ENCODE peak calls at places on chromosomes 2 and 18, in seven cellular contexts. One of them, this sample, is unnamed.
A peak's percentile ranks its signal among the peaks of the same experiment; 100 is the strongest.

GRCh38 chr2:5695641-5696350 is 3.6 kb downstream of the SOX11 start:
- DNase-seq in LHCN-M2: peak; percentile 80
- DNase-seq in T1000: peak; percentile 44
- DNase-seq in NCI-H2029: no peak
- DNase-seq in activated naive CD8-positive, alpha-beta T cell treated with anti-CD3 and anti-CD28 coated beads, Interleukin-2, amount 50 U/mL, for 24 hours: no peak
- DNase-seq in stimulated activated CD4-positive, alpha-beta T cell treated with anti-CD3 and anti-CD28 coated beads, TNF-alpha, amount 100 ng/mL, for 1 hour: no peak
- DNase-seq in body of pancreas: no peak
- DNase-seq in this sample: no peak

GRCh38 chr18:76450452-76450851 is 44.6 kb downstream of the ZNF516 start:
- DNase-seq in stimulated activated CD4-positive, alpha-beta T cell treated with anti-CD3 and anti-CD28 coated beads, TNF-alpha, amount 100 ng/mL, for 1 hour: no peak
- DNase-seq in activated naive CD8-positive, alpha-beta T cell treated with anti-CD3 and anti-CD28 coated beads, Interleukin-2, amount 50 U/mL, for 24 hours: no peak
- DNase-seq in T1000: no peak
- DNase-seq in body of pancreas: no peak
- DNase-seq in LHCN-M2: peak; percentile 33
- DNase-seq in NCI-H2029: no peak
- DNase-seq in this sample: no peak

GRCh38 chr2:10961490-10961875 is 49.7 kb downstream of the KCNF1 start:
- DNase-seq in stimulated activated CD4-positive, alpha-beta T cell treated with anti-CD3 and anti-CD28 coated beads, TNF-alpha, amount 100 ng/mL, for 1 hour: no peak
- DNase-seq in LHCN-M2: no peak
- DNase-seq in body of pancreas: no peak
- DNase-seq in activated naive CD8-positive, alpha-beta T cell treated with anti-CD3 and anti-CD28 coated beads, Interleukin-2, amount 50 U/mL, for 24 hours: no peak
- DNase-seq in T1000: no peak
- DNase-seq in NCI-H2029: no peak
- DNase-seq in this sample: no peak

GRCh38 chr18:23311346-23312103 is 141.6 kb upstream of the RIOK3 start:
- DNase-seq in T1000: peak; percentile 43
- DNase-seq in LHCN-M2: peak; percentile 71
- DNase-seq in body of pancreas: peak; percentile 26
- DNase-seq in activated naive CD8-positive, alpha-beta T cell treated with anti-CD3 and anti-CD28 coated beads, Interleukin-2, amount 50 U/mL, for 24 hours: no peak
- DNase-seq in NCI-H2029: no peak
- DNase-seq in stimulated activated CD4-positive, alpha-beta T cell treated with anti-CD3 and anti-CD28 coated beads, TNF-alpha, amount 100 ng/mL, for 1 hour: no peak
- DNase-seq in this sample: no peak

GRCh38 chr2:239060676-239061075 is 212.8 kb downstream of the TWIST2 start:
- DNase-seq in T1000: no peak
- DNase-seq in activated naive CD8-positive, alpha-beta T cell treated with anti-CD3 and anti-CD28 coated beads, Interleukin-2, amount 50 U/mL, for 24 hours: no peak
- DNase-seq in NCI-H2029: no peak
- DNase-seq in body of pancreas: no peak
- DNase-seq in stimulated activated CD4-positive, alpha-beta T cell treated with anti-CD3 and anti-CD28 coated beads, TNF-alpha, amount 100 ng/mL, for 1 hour: no peak
- DNase-seq in LHCN-M2: no peak
- DNase-seq in this sample: no peak

GRCh38 chr2:168541887-168542286 is 85.8 kb downstream of the CERS6 start:
- DNase-seq in body of pancreas: no peak
- DNase-seq in stimulated activated CD4-positive, alpha-beta T cell treated with anti-CD3 and anti-CD28 coated beads, TNF-alpha, amount 100 ng/mL, for 1 hour: no peak
- DNase-seq in LHCN-M2: no peak
- DNase-seq in T1000: no peak
- DNase-seq in NCI-H2029: no peak
- DNase-seq in activated naive CD8-positive, alpha-beta T cell treated with anti-CD3 and anti-CD28 coated beads, Interleukin-2, amount 50 U/mL, for 24 hours: no peak
- DNase-seq in this sample: no peak

GRCh38 chr2:5111581-5111980 is 580.6 kb upstream of the SOX11 start:
- DNase-seq in stimulated activated CD4-positive, alpha-beta T cell treated with anti-CD3 and anti-CD28 coated beads, TNF-alpha, amount 100 ng/mL, for 1 hour: no peak
- DNase-seq in T1000: no peak
- DNase-seq in activated naive CD8-positive, alpha-beta T cell treated with anti-CD3 and anti-CD28 coated beads, Interleukin-2, amount 50 U/mL, for 24 hours: no peak
- DNase-seq in body of pancreas: no peak
- DNase-seq in LHCN-M2: no peak
- DNase-seq in NCI-H2029: peak; percentile 73
- DNase-seq in this sample: no peak

GRCh38 chr2:238875161-238875530 is 27.3 kb downstream of the TWIST2 start:
- DNase-seq in LHCN-M2: peak; percentile 37
- DNase-seq in stimulated activated CD4-positive, alpha-beta T cell treated with anti-CD3 and anti-CD28 coated beads, TNF-alpha, amount 100 ng/mL, for 1 hour: no peak
- DNase-seq in T1000: no peak
- DNase-seq in activated naive CD8-positive, alpha-beta T cell treated with anti-CD3 and anti-CD28 coated beads, Interleukin-2, amount 50 U/mL, for 24 hours: no peak
- DNase-seq in NCI-H2029: no peak
- DNase-seq in body of pancreas: no peak
- DNase-seq in this sample: no peak

GRCh38 chr2:232687382-232688160 is 9.6 kb upstream of the GIGYF2 start:
- DNase-seq in T1000: no peak
- DNase-seq in LHCN-M2: peak; percentile 80
- DNase-seq in stimulated activated CD4-positive, alpha-beta T cell treated with anti-CD3 and anti-CD28 coated beads, TNF-alpha, amount 100 ng/mL, for 1 hour: no peak
- DNase-seq in body of pancreas: no peak
- DNase-seq in NCI-H2029: no peak
- DNase-seq in activated naive CD8-positive, alpha-beta T cell treated with anti-CD3 and anti-CD28 coated beads, Interleukin-2, amount 50 U/mL, for 24 hours: no peak
- DNase-seq in this sample: no peak

GRCh38 chr18:183769-184168 is 25.4 kb downstream of the USP14 start:
- DNase-seq in activated naive CD8-positive, alpha-beta T cell treated with anti-CD3 and anti-CD28 coated beads, Interleukin-2, amount 50 U/mL, for 24 hours: no peak
- DNase-seq in NCI-H2029: no peak
- DNase-seq in body of pancreas: no peak
- DNase-seq in LHCN-M2: peak; percentile 19
- DNase-seq in stimulated activated CD4-positive, alpha-beta T cell treated with anti-CD3 and anti-CD28 coated beads, TNF-alpha, amount 100 ng/mL, for 1 hour: no peak
- DNase-seq in T1000: no peak
- DNase-seq in this sample: no peak

GRCh38 chr2:137951606-137952005 is 12.7 kb upstream of the HNMT start:
- DNase-seq in NCI-H2029: no peak
- DNase-seq in body of pancreas: no peak
- DNase-seq in T1000: no peak
- DNase-seq in activated naive CD8-positive, alpha-beta T cell treated with anti-CD3 and anti-CD28 coated beads, Interleukin-2, amount 50 U/mL, for 24 hours: no peak
- DNase-seq in stimulated activated CD4-positive, alpha-beta T cell treated with anti-CD3 and anti-CD28 coated beads, TNF-alpha, amount 100 ng/mL, for 1 hour: no peak
- DNase-seq in LHCN-M2: peak; percentile 45
- DNase-seq in this sample: no peak

GRCh38 chr2:17583166-17583565 is 42.7 kb downstream of the VSNL1 start:
- DNase-seq in LHCN-M2: no peak
- DNase-seq in body of pancreas: no peak
- DNase-seq in activated naive CD8-positive, alpha-beta T cell treated with anti-CD3 and anti-CD28 coated beads, Interleukin-2, amount 50 U/mL, for 24 hours: no peak
- DNase-seq in stimulated activated CD4-positive, alpha-beta T cell treated with anti-CD3 and anti-CD28 coated beads, TNF-alpha, amount 100 ng/mL, for 1 hour: no peak
- DNase-seq in NCI-H2029: no peak
- DNase-seq in T1000: no peak
- DNase-seq in this sample: no peak

GRCh38 chr2:45494275-45494977 is 116.6 kb downstream of the SRBD1 start:
- DNase-seq in NCI-H2029: peak; percentile 39
- DNase-seq in body of pancreas: peak; percentile 15
- DNase-seq in T1000: no peak
- DNase-seq in stimulated activated CD4-positive, alpha-beta T cell treated with anti-CD3 and anti-CD28 coated beads, TNF-alpha, amount 100 ng/mL, for 1 hour: no peak
- DNase-seq in LHCN-M2: peak; percentile 83
- DNase-seq in activated naive CD8-positive, alpha-beta T cell treated with anti-CD3 and anti-CD28 coated beads, Interleukin-2, amount 50 U/mL, for 24 hours: no peak
- DNase-seq in this sample: peak; percentile 76

GRCh38 chr2:237924164-237924534 is 42.7 kb upstream of the UBE2F start:
- DNase-seq in LHCN-M2: no peak
- DNase-seq in body of pancreas: no peak
- DNase-seq in stimulated activated CD4-positive, alpha-beta T cell treated with anti-CD3 and anti-CD28 coated beads, TNF-alpha, amount 100 ng/mL, for 1 hour: no peak
- DNase-seq in T1000: no peak
- DNase-seq in NCI-H2029: no peak
- DNase-seq in activated naive CD8-positive, alpha-beta T cell treated with anti-CD3 and anti-CD28 coated beads, Interleukin-2, amount 50 U/mL, for 24 hours: no peak
- DNase-seq in this sample: no peak

GRCh38 chr2:8545676-8546318 is 136.1 kb upstream of the ID2 start:
- DNase-seq in stimulated activated CD4-positive, alpha-beta T cell treated with anti-CD3 and anti-CD28 coated beads, TNF-alpha, amount 100 ng/mL, for 1 hour: no peak
- DNase-seq in T1000: no peak
- DNase-seq in activated naive CD8-positive, alpha-beta T cell treated with anti-CD3 and anti-CD28 coated beads, Interleukin-2, amount 50 U/mL, for 24 hours: no peak
- DNase-seq in LHCN-M2: no peak
- DNase-seq in NCI-H2029: no peak
- DNase-seq in body of pancreas: peak; percentile 9
- DNase-seq in this sample: no peak

GRCh38 chr18:12005542-12006487 is 24.5 kb downstream of the IMPA2 start:
- DNase-seq in body of pancreas: peak; percentile 63
- DNase-seq in activated naive CD8-positive, alpha-beta T cell treated with anti-CD3 and anti-CD28 coated beads, Interleukin-2, amount 50 U/mL, for 24 hours: no peak
- DNase-seq in LHCN-M2: no peak
- DNase-seq in T1000: no peak
- DNase-seq in stimulated activated CD4-positive, alpha-beta T cell treated with anti-CD3 and anti-CD28 coated beads, TNF-alpha, amount 100 ng/mL, for 1 hour: no peak
- DNase-seq in NCI-H2029: no peak
- DNase-seq in this sample: no peak

GRCh38 chr2:328761-329160 is 40.9 kb upstream of the ALKAL2 start:
- DNase-seq in body of pancreas: no peak
- DNase-seq in LHCN-M2: no peak
- DNase-seq in activated naive CD8-positive, alpha-beta T cell treated with anti-CD3 and anti-CD28 coated beads, Interleukin-2, amount 50 U/mL, for 24 hours: no peak
- DNase-seq in T1000: peak; percentile 6
- DNase-seq in stimulated activated CD4-positive, alpha-beta T cell treated with anti-CD3 and anti-CD28 coated beads, TNF-alpha, amount 100 ng/mL, for 1 hour: no peak
- DNase-seq in NCI-H2029: no peak
- DNase-seq in this sample: no peak

GRCh38 chr2:236167297-236168109 is 683 bp downstream of the GBX2 start:
- DNase-seq in NCI-H2029: peak; percentile 40
- DNase-seq in activated naive CD8-positive, alpha-beta T cell treated with anti-CD3 and anti-CD28 coated beads, Interleukin-2, amount 50 U/mL, for 24 hours: no peak
- DNase-seq in T1000: peak; percentile 23
- DNase-seq in body of pancreas: no peak
- DNase-seq in LHCN-M2: peak; percentile 28
- DNase-seq in stimulated activated CD4-positive, alpha-beta T cell treated with anti-CD3 and anti-CD28 coated beads, TNF-alpha, amount 100 ng/mL, for 1 hour: no peak
- DNase-seq in this sample: peak; percentile 26

GRCh38 chr2:96923201-96923600 is 53.3 kb upstream of the SEMA4C start:
- DNase-seq in NCI-H2029: no peak
- DNase-seq in body of pancreas: no peak
- DNase-seq in stimulated activated CD4-positive, alpha-beta T cell treated with anti-CD3 and anti-CD28 coated beads, TNF-alpha, amount 100 ng/mL, for 1 hour: no peak
- DNase-seq in activated naive CD8-positive, alpha-beta T cell treated with anti-CD3 and anti-CD28 coated beads, Interleukin-2, amount 50 U/mL, for 24 hours: no peak
- DNase-seq in LHCN-M2: no peak
- DNase-seq in T1000: no peak
- DNase-seq in this sample: no peak

GRCh38 chr18:23384778-23385736 is 68.0 kb upstream of the RIOK3 start:
- DNase-seq in T1000: no peak
- DNase-seq in NCI-H2029: no peak
- DNase-seq in stimulated activated CD4-positive, alpha-beta T cell treated with anti-CD3 and anti-CD28 coated beads, TNF-alpha, amount 100 ng/mL, for 1 hour: no peak
- DNase-seq in activated naive CD8-positive, alpha-beta T cell treated with anti-CD3 and anti-CD28 coated beads, Interleukin-2, amount 50 U/mL, for 24 hours: no peak
- DNase-seq in LHCN-M2: no peak
- DNase-seq in body of pancreas: no peak
- DNase-seq in this sample: no peak

GRCh38 chr2:189412330-189412953 is 28.8 kb upstream of the WDR75 start:
- DNase-seq in stimulated activated CD4-positive, alpha-beta T cell treated with anti-CD3 and anti-CD28 coated beads, TNF-alpha, amount 100 ng/mL, for 1 hour: peak; percentile 2
- DNase-seq in activated naive CD8-positive, alpha-beta T cell treated with anti-CD3 and anti-CD28 coated beads, Interleukin-2, amount 50 U/mL, for 24 hours: peak; percentile 57
- DNase-seq in body of pancreas: peak; percentile 37
- DNase-seq in LHCN-M2: peak; percentile 71
- DNase-seq in NCI-H2029: peak; percentile 5
- DNase-seq in T1000: peak; percentile 5
- DNase-seq in this sample: peak; percentile 57

GRCh38 chr2:119006441-119006840 is 64.4 kb downstream of the MARCO start:
- DNase-seq in stimulated activated CD4-positive, alpha-beta T cell treated with anti-CD3 and anti-CD28 coated beads, TNF-alpha, amount 100 ng/mL, for 1 hour: no peak
- DNase-seq in activated naive CD8-positive, alpha-beta T cell treated with anti-CD3 and anti-CD28 coated beads, Interleukin-2, amount 50 U/mL, for 24 hours: no peak
- DNase-seq in LHCN-M2: no peak
- DNase-seq in T1000: no peak
- DNase-seq in body of pancreas: no peak
- DNase-seq in NCI-H2029: no peak
- DNase-seq in this sample: no peak

GRCh38 chr2:117997872-117998454 is 15.9 kb downstream of the CCDC93 start:
- DNase-seq in stimulated activated CD4-positive, alpha-beta T cell treated with anti-CD3 and anti-CD28 coated beads, TNF-alpha, amount 100 ng/mL, for 1 hour: no peak
- DNase-seq in LHCN-M2: no peak
- DNase-seq in T1000: no peak
- DNase-seq in activated naive CD8-positive, alpha-beta T cell treated with anti-CD3 and anti-CD28 coated beads, Interleukin-2, amount 50 U/mL, for 24 hours: no peak
- DNase-seq in NCI-H2029: no peak
- DNase-seq in body of pancreas: no peak
- DNase-seq in this sample: no peak